ENCODE peak calls at places on chromosome 17, in five cellular contexts. O is heart right ventricle; S is activated CD8-positive, alpha-beta T cell treated with anti-CD3 and anti-CD28 coated beads, Interleukin-2, amount 10 ng/mL, durations not matched to agents 7 days and 5 days; E is GM10248; N is fibroblast of the conjunctiva. Q is an unnamed sample.

GRCh38 chr17:1754430-1755112 is 7.3 kb upstream of the SERPINF1 start:
- DNase-seq in O (no peak), E (no peak), N (no peak), S (no peak), Q (no peak)

GRCh38 chr17:32873114-32873513 is 3.8 kb downstream of the MYO1D start:
- DNase-seq in S (no peak), O (no peak), N (no peak), E (no peak), Q (no peak)

GRCh38 chr17:65733314-65733713 is 171.9 kb upstream of the AXIN2 start:
- DNase-seq in S (no peak), O (no peak), E (no peak), N (no peak), Q (no peak)

GRCh38 chr17:74825952-74826713 is 33.6 kb downstream of the GRIN2C start:
- DNase-seq in E (no peak), N (no peak), O (no peak), S (no peak), Q (no peak)

GRCh38 chr17:65104973-65105372 is 32.2 kb upstream of the RGS9 start:
- DNase-seq in S (no peak), O (no peak), E (no peak), N (no peak), Q (no peak)

GRCh38 chr17:64596988-64597387 is 65.1 kb downstream of the SMURF2 start:
- DNase-seq in E (no peak), S (no peak), O (no peak), N (no peak), Q (no peak)

GRCh38 chr17:48608921-48609505 is 1.8 kb downstream of the HOXB7 start:
- DNase-seq in N (no peak), O (no peak), E (no peak), S (no peak), Q (no peak)

GRCh38 chr17:36524428-36524876 is 10.2 kb downstream of the MYO19 start:
- DNase-seq in S (no peak), E (no peak), N (no peak), O (no peak), Q (no peak)

GRCh38 chr17:28379814-28380571 is 8.5 kb downstream of the SARM1 start:
- DNase-seq in S (no peak), O (no peak), N (peak), E (no peak), Q (no peak)

GRCh38 chr17:75153854-75154194 is 488 bp downstream of the JPT1 start:
- DNase-seq in O (no peak), E (peak), S (peak), N (no peak), Q (no peak)

GRCh38 chr17:43998552-43998951 is 5.9 kb upstream of the NAGS start:
- DNase-seq in N (no peak), S (no peak), E (no peak), O (no peak), Q (no peak)

GRCh38 chr17:8679136-8679535 is 48.6 kb upstream of the MYH10 start:
- DNase-seq in N (no peak), E (no peak), S (no peak), O (no peak), Q (no peak)

GRCh38 chr17:57174591-57174990 is 81.7 kb upstream of the MSI2 start:
- DNase-seq in E (peak), S (no peak), N (no peak), O (no peak), Q (no peak)

GRCh38 chr17:81338301-81339179 is 43.4 kb upstream of the SLC38A10 start:
- DNase-seq in N (no peak), O (no peak), S (no peak), E (no peak), Q (no peak)

GRCh38 chr17:63998050-63998720 is at the start of gene PRR29:
- DNase-seq in S (peak), E (peak), N (no peak), O (peak), Q (no peak)